ENCODE peak calls at places on chromosomes 4 and X, in eight cellular contexts. J is chondrocyte; F is AG04449; K is ELF-1; U is NCI-H1417; E is NT2/D1; X is left cardiac atrium; Q is activated T-helper 1 cell treated with anti-CD3 and anti-CD28 coated beads, Interleukin-2, amount 50 U/mL, for 16 hours. Y is an unnamed sample.
A peak's percentile ranks its signal among the peaks of the same experiment; 100 is the strongest.

GRCh38 chr4:44462259-44462658 is 13.7 kb upstream of the KCTD8 start:
- DNase-seq in K (no peak), Q (no peak), F (no peak), E (no peak), J (no peak), X (no peak), U (no peak), Y (no peak)

GRCh38 chrX:63746278-63746677 is 38.7 kb downstream of the ARHGEF9 start:
- DNase-seq in F (no peak), J (no peak), U (no peak), X (no peak), K (no peak), E (no peak), Q (no peak), Y (no peak)

GRCh38 chr4:77581724-77582123 is 23.9 kb upstream of the CXCL13 start:
- DNase-seq in Q (no peak), E (no peak), U (no peak), X (no peak), F (no peak), J (no peak), K (no peak), Y (no peak)

GRCh38 chrX:12002876-12003275 is 135.4 kb upstream of the FRMPD4 start:
- DNase-seq in K (no peak), U (no peak), J (no peak), Q (no peak), E (no peak), F (no peak), X (no peak), Y (no peak)

GRCh38 chr4:8438743-8439142 is 1.8 kb downstream of the ACOX3 start:
- DNase-seq in Q (no peak), K (no peak), F (no peak), E (no peak), X (no peak), J (no peak), U (no peak), Y (no peak)

GRCh38 chr4:130257271-130257670 is 1161.3 kb downstream of the C4orf33 start:
- DNase-seq in J (no peak), Q (no peak), U (no peak), E (no peak), X (no peak), F (peak; percentile 65), K (no peak), Y (no peak)

GRCh38 chr4:101355767-101356702 is 8.7 kb upstream of the PPP3CA start:
- DNase-seq in X (no peak), Q (no peak), K (no peak), E (no peak), F (peak; percentile 53), J (no peak), U (no peak), Y (no peak)

GRCh38 chrX:46953137-46953527 is 40.9 kb downstream of the JADE3 start:
- DNase-seq in J (no peak), Q (no peak), K (no peak), E (no peak), U (no peak), F (no peak), X (no peak), Y (no peak)

GRCh38 chr4:38489924-38490639 is 173.9 kb upstream of the KLF3 start:
- DNase-seq in E (no peak), F (no peak), K (peak; percentile 28), X (peak; percentile 49), U (no peak), J (no peak), Q (no peak), Y (no peak)

GRCh38 chrX:150736478-150736877 is 43.3 kb downstream of the MTMR1 start:
- DNase-seq in X (no peak), U (no peak), Q (no peak), E (no peak), J (no peak), K (no peak), F (no peak), Y (no peak)

GRCh38 chrX:69320116-69320515 is 154.9 kb upstream of the PJA1 start:
- DNase-seq in Q (no peak), K (no peak), J (no peak), U (no peak), X (no peak), F (no peak), E (no peak), Y (no peak)

GRCh38 chr4:78556655-78557054 is 5.1 kb downstream of the ANXA3 start:
- DNase-seq in K (no peak), U (no peak), F (no peak), X (no peak), J (no peak), Q (no peak), E (no peak), Y (no peak)

GRCh38 chr4:75340561-75340960 is 173.6 kb downstream of the RCHY1 start:
- DNase-seq in F (no peak), X (no peak), J (no peak), Q (no peak), K (no peak), U (peak; percentile 55), E (no peak), Y (no peak)

GRCh38 chr4:120688791-120689190 is 233.7 kb downstream of the PRDM5 start:
- DNase-seq in Q (no peak), X (no peak), K (no peak), E (no peak), U (no peak), J (no peak), F (no peak), Y (no peak)

GRCh38 chr4:25993564-25994185 is 79.7 kb downstream of the SMIM20 start:
- DNase-seq in X (no peak), K (peak; percentile 99), F (no peak), Q (no peak), U (peak; percentile 17), E (peak; percentile 94), J (no peak), Y (peak; percentile 98)

GRCh38 chr4:24856586-24856985 is 56.3 kb downstream of the CCDC149 start:
- DNase-seq in F (no peak), J (no peak), E (peak; percentile 9), K (peak; percentile 31), U (no peak), X (no peak), Q (no peak), Y (no peak)

GRCh38 chrX:154010330-154011087 is 9.2 kb downstream of the IRAK1 start:
- DNase-seq in F (no peak), E (no peak), J (no peak), X (no peak), K (no peak), Q (no peak), U (no peak), Y (no peak)

GRCh38 chrX:112834016-112834855 is 6.4 kb downstream of the AMOT start:
- DNase-seq in X (no peak), J (no peak), F (peak; percentile 46), K (no peak), E (no peak), Q (no peak), U (no peak), Y (no peak)

GRCh38 chr4:25861951-25862410 is 807 bp downstream of the SEL1L3 start:
- DNase-seq in Q (no peak), U (peak; percentile 70), E (no peak), F (no peak), J (no peak), K (peak; percentile 12), X (peak; percentile 35), Y (no peak)

GRCh38 chr4:13705521-13706035 is 78.1 kb upstream of the BOD1L1 start:
- DNase-seq in X (peak; percentile 36), K (peak; percentile 56), E (no peak), F (no peak), U (peak; percentile 88), J (no peak), Q (no peak), Y (no peak)

GRCh38 chr4:1238676-1239000 is 10.3 kb downstream of the CTBP1 start:
- DNase-seq in Q (no peak), K (no peak), E (no peak), F (no peak), J (no peak), X (no peak), U (no peak), Y (no peak)

GRCh38 chr4:168408620-168409019 is 71.7 kb downstream of the DDX60L start:
- DNase-seq in U (peak; percentile 91), X (peak; percentile 59), Q (no peak), K (peak; percentile 6), J (no peak), E (no peak), F (peak; percentile 96), Y (no peak)

GRCh38 chrX:47748576-47748975 is 88.1 kb upstream of the ZNF81 start:
- DNase-seq in U (no peak), F (no peak), J (no peak), E (no peak), X (no peak), Q (no peak), K (no peak), Y (no peak)

GRCh38 chr4:107893171-107894137 is 37.9 kb upstream of the CYP2U1 start:
- DNase-seq in F (no peak), J (no peak), U (peak; percentile 39), K (no peak), Q (no peak), X (no peak), E (no peak), Y (no peak)